ENCODE peak calls at places on chromosomes 5 and 9, in four cellular contexts. G is esophagus squamous epithelium, W is cardiac muscle cell, X is mammary epithelial cell. J is an unnamed sample.
A peak's percentile ranks its signal among the peaks of the same experiment; 100 is the strongest.

GRCh38 chr5:3386676-3387075 is 209.0 kb upstream of the IRX1 start:
- DNase-seq in G (no peak), W (no peak), X (no peak), J (no peak)

GRCh38 chr5:52560366-52560765 is 227.3 kb upstream of the ITGA1 start:
- DNase-seq in G (no peak), W (peak; percentile 31), X (peak; percentile 5), J (no peak)

GRCh38 chr5:167730121-167730520 is 561.3 kb upstream of the WWC1 start:
- DNase-seq in G (no peak), W (no peak), X (peak; percentile 90), J (no peak)

GRCh38 chr9:22055090-22055489 is 46.0 kb upstream of the CDKN2B start:
- DNase-seq in G (no peak), W (no peak), X (no peak), J (no peak)

GRCh38 chr5:54093861-54094260 is 216.5 kb downstream of the ARL15 start:
- DNase-seq in G (no peak), W (no peak), X (no peak), J (no peak)

GRCh38 chr5:147310059-147310704 is 75.4 kb downstream of the STK32A start:
- DNase-seq in G (no peak), W (no peak), X (peak; percentile 83), J (peak; percentile 62)

GRCh38 chr9:3880851-3881250 is 355.1 kb upstream of the RFX3 start:
- DNase-seq in G (no peak), W (no peak), X (peak; percentile 92), J (no peak)

GRCh38 chr5:158121678-158122077 is 262.7 kb upstream of the CLINT1 start:
- DNase-seq in G (no peak), W (no peak), X (no peak), J (no peak)

GRCh38 chr5:130528474-130528873 is 624.2 kb downstream of the CHSY3 start:
- DNase-seq in G (no peak), W (no peak), X (peak; percentile 94), J (no peak)

GRCh38 chr9:120925535-120926396 is 830 bp downstream of the TRAF1 start:
- DNase-seq in G (no peak), W (no peak), X (peak; percentile 93), J (no peak)

GRCh38 chr5:179732918-179733763 is 519 bp downstream of the MAML1 start:
- DNase-seq in G (no peak), W (peak; percentile 65), X (peak; percentile 52), J (peak; percentile 52)

GRCh38 chr5:1014781-1015221 is 6.2 kb downstream of the NKD2 start:
- DNase-seq in G (no peak), W (no peak), X (no peak), J (peak; percentile 40)

GRCh38 chr9:1580215-1580614 is 434.9 kb upstream of the SMARCA2 start:
- DNase-seq in G (no peak), W (no peak), X (no peak), J (no peak)

GRCh38 chr9:27450752-27451151 is 73.3 kb upstream of the IFNK start:
- DNase-seq in G (no peak), W (no peak), X (no peak), J (no peak)

GRCh38 chr9:134544388-134545212 is 97.0 kb upstream of the COL5A1 start:
- DNase-seq in G (no peak), W (peak; percentile 13), X (no peak), J (peak; percentile 33)

GRCh38 chr5:159451197-159452052 is 121.1 kb upstream of the IL12B start:
- DNase-seq in G (no peak), W (peak; percentile 28), X (peak; percentile 84), J (no peak)

GRCh38 chr9:91047993-91048607 is 246.5 kb downstream of the SYK start:
- DNase-seq in G (no peak), W (no peak), X (peak; percentile 74), J (no peak)

GRCh38 chr9:123003467-123003866 is 30.0 kb upstream of the GPR21 start:
- DNase-seq in G (no peak), W (no peak), X (no peak), J (no peak)

GRCh38 chr5:77211691-77212047 is 1.2 kb downstream of the PDE8B start:
- DNase-seq in G (no peak), W (no peak), X (no peak), J (no peak)

GRCh38 chr9:114099523-114100270 is 605 bp upstream of the KIF12 start:
- DNase-seq in G (no peak), W (no peak), X (no peak), J (no peak)

GRCh38 chr9:117081641-117082317 is 333.1 kb downstream of the ASTN2 start:
- DNase-seq in G (no peak), W (no peak), X (no peak), J (no peak)

GRCh38 chr9:87212563-87213154 is 265.4 kb upstream of the GAS1 start:
- DNase-seq in G (no peak), W (no peak), X (peak; percentile 94), J (no peak)

GRCh38 chr9:19662213-19662612 is 126.6 kb downstream of the SLC24A2 start:
- DNase-seq in G (no peak), W (peak; percentile 13), X (no peak), J (no peak)

GRCh38 chr5:53877243-53877642 is 316.8 kb downstream of the NDUFS4 start:
- DNase-seq in G (no peak), W (no peak), X (no peak), J (no peak)

GRCh38 chr5:69364414-69364813 is 4.9 kb downstream of the AK6 start:
- DNase-seq in G (no peak), W (no peak), X (no peak), J (no peak)

GRCh38 chr9:110977259-110977709 is 61.0 kb downstream of the LPAR1 start:
- DNase-seq in G (no peak), W (no peak), X (peak; percentile 90), J (no peak)

GRCh38 chr5:78109891-78110324 is 184.6 kb downstream of the AP3B1 start:
- DNase-seq in G (no peak), W (no peak), X (no peak), J (no peak)

GRCh38 chr9:136483589-136484152 is 831 bp upstream of the SEC16A start:
- DNase-seq in G (peak; percentile 79), W (peak; percentile 96), X (peak; percentile 82), J (peak; percentile 93)

GRCh38 chr5:115788440-115788839 is 28.0 kb downstream of the CDO1 start:
- DNase-seq in G (no peak), W (no peak), X (no peak), J (no peak)
- H3K27ac ChIP-seq in G (no peak overlapping the region), W (no peak overlapping the region), X (no peak overlapping the region), J (no peak overlapping the region)

DNA sequence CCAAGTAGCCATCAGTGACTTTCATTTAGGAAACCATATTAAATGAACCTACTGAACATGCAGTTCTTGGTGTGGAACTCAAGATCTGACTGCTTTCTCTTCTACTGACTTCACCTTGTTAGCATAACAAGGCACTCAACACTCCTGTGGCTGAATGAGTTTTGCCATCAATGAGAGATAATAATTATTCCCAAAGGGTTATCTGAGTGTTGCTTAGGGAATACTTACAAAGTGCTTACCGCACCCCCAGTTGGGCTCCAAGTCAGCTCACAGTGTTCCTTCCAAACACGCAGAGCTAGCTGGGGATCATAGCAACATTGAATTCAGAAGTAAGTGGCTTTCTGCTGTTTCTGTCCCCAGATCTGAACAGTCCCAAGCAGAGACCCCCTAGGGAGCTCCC is 182.9 kb downstream of the SREK1 start:
- DNase-seq in G (no peak), W (no peak), X (no peak), J (no peak)
- H3K27ac ChIP-seq in G (no peak overlapping the region), W (no peak overlapping the region), X (no peak overlapping the region), J (no peak overlapping the region)

GRCh38 chr9:131739988-131740648 is at the start of gene RAPGEF1:
- DNase-seq in G (no peak), W (peak; percentile 76), X (no peak), J (peak; percentile 90)
- H3K27ac ChIP-seq in G (peak within 1 kb of the TSS; percentile 92), W (peak within 1 kb of the TSS; percentile 43), X (peak within 1 kb of the TSS; percentile 57), J (peak within 1 kb of the TSS; percentile 89)

GRCh38 chr5:169088032-169088726 is 212.8 kb downstream of the SLIT3 start:
- DNase-seq in G (no peak), W (no peak), X (no peak), J (no peak)
- H3K27ac ChIP-seq in G (no peak overlapping the region), W (no peak overlapping the region), X (no peak overlapping the region), J (no peak overlapping the region)

GRCh38 chr9:128149951-128150593 is 819 bp downstream of the LCN2 start:
- DNase-seq in G (no peak), W (no peak), X (no peak), J (peak; percentile 44)
- H3K27ac ChIP-seq in G (peak overlapping the region; percentile 84), W (no peak overlapping the region), X (no peak overlapping the region), J (no peak overlapping the region)

DNA sequence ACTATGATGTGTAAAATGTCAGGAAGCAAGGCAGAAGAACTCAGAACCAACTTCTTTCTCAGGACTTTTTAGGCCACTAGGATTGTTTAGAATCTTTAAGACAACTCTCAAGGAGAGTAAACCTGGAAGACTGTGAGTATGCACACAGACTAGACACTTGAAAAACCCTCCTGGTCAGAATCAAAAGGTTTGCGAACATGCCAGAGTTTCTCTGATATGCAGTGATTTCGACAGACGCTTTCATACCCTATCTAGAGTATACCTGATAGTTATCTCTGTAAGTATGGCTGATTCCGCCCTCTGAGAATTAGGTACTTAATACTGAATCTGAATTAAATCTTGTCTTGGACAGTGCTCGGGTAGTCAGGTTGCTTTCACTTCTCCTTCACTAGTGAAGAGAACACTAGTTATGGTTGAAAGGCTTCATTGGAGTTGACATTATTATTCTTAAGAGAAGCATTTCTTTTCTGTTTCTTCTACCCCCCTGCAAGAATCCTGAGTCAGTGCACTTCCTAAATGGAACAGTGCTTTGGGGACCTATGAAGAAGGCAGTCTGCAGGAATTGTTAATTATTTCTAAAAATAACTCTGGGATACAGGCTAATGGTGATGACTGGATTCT is 158.1 kb downstream of the HACD4 start:
- DNase-seq in G (no peak), W (no peak), X (no peak), J (no peak)
- H3K27ac ChIP-seq in G (no peak overlapping the region), W (peak overlapping the region; percentile 81), X (no peak overlapping the region), J (no peak overlapping the region)

DNA sequence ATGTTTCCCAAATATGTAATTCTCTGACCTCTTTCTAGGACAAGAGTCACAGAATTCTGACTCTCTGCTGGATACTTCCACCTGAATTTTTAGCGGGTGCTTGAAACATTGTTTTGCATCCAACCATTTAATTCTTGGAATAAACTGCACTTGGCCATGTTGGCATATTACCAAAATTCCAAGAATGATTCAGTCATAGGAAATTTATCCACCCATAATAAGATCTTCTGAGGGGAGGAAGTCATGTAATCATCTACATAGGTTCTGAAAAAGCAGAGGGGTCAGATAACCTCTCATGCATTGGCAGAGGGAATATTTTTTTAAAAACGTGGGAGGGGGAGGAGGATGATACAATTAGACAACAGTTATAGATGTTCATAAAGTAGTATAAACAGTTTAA is 156.9 kb downstream of the PAM start:
- DNase-seq in G (no peak), W (no peak), X (peak; percentile 34), J (no peak)
- H3K27ac ChIP-seq in G (no peak overlapping the region), W (no peak overlapping the region), X (peak overlapping the region; percentile 36), J (peak overlapping the region; percentile 17)

DNA sequence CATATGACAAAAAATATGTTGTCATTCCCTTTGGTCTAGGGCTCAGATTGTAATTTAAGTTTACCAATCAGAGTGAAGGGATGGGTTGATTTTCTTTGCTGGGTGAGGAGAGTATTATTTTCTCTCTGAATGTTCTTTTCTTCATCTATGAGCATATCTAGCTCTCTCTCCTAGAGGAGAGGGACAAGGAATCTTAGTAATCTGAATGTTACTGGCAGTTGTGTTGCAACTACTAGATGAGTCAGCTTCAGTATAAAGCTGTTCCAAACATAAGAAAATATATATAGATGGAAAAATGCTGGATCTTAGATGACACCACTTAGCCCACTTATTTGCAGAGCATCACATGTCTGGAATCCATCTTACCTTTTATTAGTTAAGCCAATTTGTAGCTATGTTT is 259.3 kb downstream of the TUSC1 start:
- DNase-seq in G (no peak), W (no peak), X (no peak), J (no peak)
- H3K27ac ChIP-seq in G (no peak overlapping the region), W (no peak overlapping the region), X (no peak overlapping the region), J (no peak overlapping the region)

J was measured in psoas muscle.